ENCODE peak calls at places on chromosomes 3 and 15, in ten cellular contexts. M is foreskin fibroblast, Q is AG04449, S is GM23338, E is colonic mucosa, Y is bronchial epithelial cell, X is tibial artery, L is GM12878, T is mammary epithelial cell, K is IMR-90. D is an unnamed sample.

GRCh38 chr3:170196833-170197232 is 15.3 kb upstream of the PHC3 start:
- DNase-seq in M (no peak), Q (no peak), S (peak), E (no peak), Y (peak), X (no peak), L (no peak), T (peak), K (peak), D (no peak)

GRCh38 chr3:187342255-187342654 is 25.9 kb upstream of the RTP4 start:
- DNase-seq in M (no peak), Q (no peak), S (no peak), E (no peak), Y (no peak), X (no peak), L (no peak), T (no peak), K (no peak), D (no peak)

GRCh38 chr3:59567656-59568055 is 517.8 kb upstream of the CFAP20DC start:
- DNase-seq in M (no peak), Q (no peak), S (no peak), E (no peak), Y (peak), X (no peak), L (no peak), T (no peak), K (no peak), D (no peak)

GRCh38 chr15:59158701-59159034 is 48.0 kb upstream of the LDHAL6B start:
- DNase-seq in M (no peak), Q (no peak), S (no peak), E (no peak), Y (no peak), X (no peak), L (no peak), T (no peak), K (no peak), D (no peak)

GRCh38 chr3:150681037-150681436 is 22.7 kb downstream of the ERICH6 start:
- DNase-seq in M (no peak), Q (no peak), S (no peak), E (no peak), Y (no peak), X (no peak), L (peak), T (no peak), K (no peak), D (no peak)

GRCh38 chr15:101070502-101071273 is 151.5 kb downstream of the LRRK1 start:
- DNase-seq in M (peak), Q (peak), S (peak), E (no peak), Y (peak), X (no peak), L (no peak), T (peak), K (peak), D (peak)

GRCh38 chr3:32951410-32951811 is at the start of gene CCR4:
- DNase-seq in M (no peak), Q (no peak), S (no peak), E (no peak), Y (no peak), X (no peak), L (no peak), T (no peak), K (no peak), D (no peak)

GRCh38 chr15:64205202-64205601 is 42.4 kb upstream of the PPIB start:
- DNase-seq in M (no peak), Q (no peak), S (no peak), E (no peak), Y (no peak), X (no peak), L (no peak), T (no peak), K (no peak), D (no peak)

GRCh38 chr15:43433160-43433559 is 59.8 kb downstream of the TP53BP1 start:
- DNase-seq in M (no peak), Q (peak), S (no peak), E (no peak), Y (no peak), X (no peak), L (no peak), T (no peak), K (peak), D (peak)

GRCh38 chr15:31346367-31347066 is 19.9 kb downstream of the KLF13 start:
- DNase-seq in M (no peak), Q (no peak), S (no peak), E (no peak), Y (no peak), X (no peak), L (no peak), T (no peak), K (no peak), D (no peak)

GRCh38 chr15:77797270-77797669 is 164.6 kb upstream of the LINGO1 start:
- DNase-seq in M (no peak), Q (no peak), S (no peak), E (no peak), Y (no peak), X (no peak), L (peak), T (no peak), K (no peak), D (no peak)

GRCh38 chr3:11536936-11537612 is 106.6 kb downstream of the VGLL4 start:
- DNase-seq in M (no peak), Q (no peak), S (no peak), E (no peak), Y (no peak), X (no peak), L (no peak), T (no peak), K (no peak), D (no peak)

GRCh38 chr3:167814441-167814951 is 79.0 kb downstream of the SERPINI1 start:
- DNase-seq in M (no peak), Q (no peak), S (no peak), E (no peak), Y (no peak), X (no peak), L (no peak), T (no peak), K (peak), D (peak)

GRCh38 chr15:39579487-39580116 is 1.3 kb upstream of the THBS1 start:
- DNase-seq in M (peak), Q (peak), S (peak), E (no peak), Y (peak), X (peak), L (no peak), T (peak), K (peak), D (peak)

GRCh38 chr15:73936181-73936580 is 9.9 kb downstream of the LOXL1 start:
- DNase-seq in M (no peak), Q (no peak), S (peak), E (no peak), Y (peak), X (peak), L (no peak), T (peak), K (peak), D (no peak)

DNA sequence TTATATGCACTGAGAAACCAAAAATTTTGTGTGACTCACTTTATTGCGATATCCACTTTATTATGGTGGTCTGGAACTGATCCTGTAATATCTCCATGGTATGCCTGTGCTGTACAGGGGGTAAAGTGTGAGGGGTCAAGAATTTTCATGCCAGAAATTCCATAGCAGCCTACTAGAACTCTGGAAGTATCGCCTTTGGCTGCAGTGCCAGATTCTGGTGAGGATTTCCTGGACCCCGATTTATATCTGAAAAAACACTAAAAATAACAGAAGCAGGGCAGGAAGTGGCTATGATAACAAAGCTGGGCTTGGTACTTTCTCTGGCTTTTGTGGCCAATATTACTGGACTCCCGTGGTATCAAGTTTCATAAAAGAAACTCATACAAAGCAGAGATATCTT is 36.4 kb downstream of the CCDC80 start:
- DNase-seq in M (peak), Q (peak), S (no peak), E (no peak), Y (no peak), X (no peak), L (no peak), T (no peak), K (peak), D (peak)
- H3K4me3 ChIP-seq in M (no peak), Q (no peak), S (no peak), E (no peak), Y (no peak), X (no peak), L (no peak), T (no peak), K (no peak), D (no peak)

GRCh38 chr15:60328852-60329443 is 68.8 kb downstream of the ANXA2 start:
- DNase-seq in M (no peak), Q (no peak), S (peak), E (no peak), Y (no peak), X (no peak), L (no peak), T (no peak), K (peak), D (no peak)
- TF ChIP-seq CTCF in M (peak), Q (peak), S (peak), E (peak), Y (peak), X (peak), L (peak), T (peak), K (peak), D (peak)

GRCh38 chr3:41612853-41613252 is 349.1 kb downstream of the ULK4 start:
- DNase-seq in M (no peak), Q (no peak), S (no peak), E (no peak), Y (no peak), X (no peak), L (no peak), T (no peak), K (no peak), D (no peak)

DNA sequence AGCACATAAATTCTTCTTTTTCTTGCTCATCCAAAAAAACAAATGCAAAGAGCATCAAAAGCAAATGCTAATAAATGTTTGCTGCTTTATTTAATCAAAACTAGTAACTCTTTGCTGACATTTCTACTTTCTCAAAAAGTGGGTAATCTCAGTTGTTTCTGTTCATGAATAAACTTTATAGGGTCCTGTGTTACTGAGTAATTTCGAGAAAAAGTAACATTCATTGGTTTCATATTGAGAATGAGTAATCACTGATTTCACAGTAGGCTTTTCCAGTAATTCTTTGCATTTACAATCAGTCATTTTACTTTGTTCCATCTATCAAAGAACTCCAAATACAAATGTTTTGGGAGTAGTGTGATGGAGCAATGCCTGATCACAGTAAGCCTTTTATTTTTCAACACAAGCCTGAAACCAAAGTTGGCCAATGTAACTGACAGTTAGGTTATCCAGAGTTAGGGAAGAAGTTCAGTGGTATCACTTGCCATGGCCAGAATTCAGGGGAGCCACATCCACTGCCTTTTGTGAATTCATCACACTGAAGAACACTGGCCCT is 353.6 kb downstream of the ULK4 start:
- DNase-seq in M (no peak), Q (no peak), S (no peak), E (no peak), Y (no peak), X (no peak), L (no peak), T (no peak), K (no peak), D (no peak)
- H3K4me3 ChIP-seq in M (no peak), Q (no peak), S (no peak), E (no peak), Y (no peak), X (no peak), L (no peak), T (no peak), K (no peak), D (no peak)

GRCh38 chr3:38153221-38153620 is 12.1 kb upstream of the OXSR1 start:
- DNase-seq in M (no peak), Q (no peak), S (no peak), E (no peak), Y (no peak), X (no peak), L (no peak), T (no peak), K (no peak), D (no peak)

GRCh38 chr3:38151667-38152265 is 13.3 kb downstream of the MYD88 start:
- DNase-seq in M (no peak), Q (no peak), S (no peak), E (no peak), Y (peak), X (no peak), L (no peak), T (peak), K (no peak), D (no peak)

GRCh38 chr3:38149701-38150100 is 11.2 kb downstream of the MYD88 start:
- DNase-seq in M (no peak), Q (no peak), S (no peak), E (no peak), Y (no peak), X (no peak), L (no peak), T (no peak), K (no peak), D (no peak)

GRCh38 chr3:38152660-38153059 is 12.7 kb upstream of the OXSR1 start:
- DNase-seq in M (no peak), Q (no peak), S (no peak), E (no peak), Y (no peak), X (no peak), L (no peak), T (no peak), K (no peak), D (no peak)

GRCh38 chr3:38150780-38151528 is 12.5 kb downstream of the MYD88 start:
- DNase-seq in M (no peak), Q (no peak), S (peak), E (no peak), Y (no peak), X (no peak), L (no peak), T (no peak), K (no peak), D (no peak)
- TF ChIP-seq CTCF in M (peak), Q (no peak), S (peak), E (no peak), Y (peak), X (no peak), L (no peak), T (peak), K (no peak), D (no peak)

DNA sequence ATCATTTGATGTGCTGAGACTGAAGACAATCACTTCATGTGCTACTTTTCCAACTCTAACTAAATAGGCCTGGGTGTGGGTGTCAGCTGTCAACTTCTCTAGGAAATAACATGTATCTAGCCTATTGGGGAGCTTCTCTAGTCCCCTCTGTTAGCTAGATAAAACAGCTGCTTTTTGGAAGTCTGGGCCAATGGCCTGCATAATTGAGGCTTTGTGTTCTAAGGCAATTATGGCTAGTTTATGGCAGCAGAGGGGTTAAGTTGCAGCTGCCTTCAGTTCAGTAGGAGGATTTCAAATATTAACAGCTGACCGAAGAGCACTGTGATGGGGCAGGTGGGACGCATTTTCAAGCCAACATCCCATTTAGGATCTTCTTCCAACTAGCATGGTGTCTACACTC is 6.3 kb downstream of the COL8A1 start:
- DNase-seq in M (no peak), Q (no peak), S (no peak), E (no peak), Y (no peak), X (no peak), L (no peak), T (no peak), K (no peak), D (no peak)
- H3K4me3 ChIP-seq in M (no peak), Q (no peak), S (no peak), E (no peak), Y (no peak), X (peak), L (no peak), T (no peak), K (no peak), D (no peak)

GRCh38 chr3:13136426-13136825 is 63.2 kb upstream of the IQSEC1 start:
- DNase-seq in M (no peak), Q (no peak), S (no peak), E (no peak), Y (no peak), X (peak), L (no peak), T (no peak), K (no peak), D (no peak)
- TF ChIP-seq CTCF in M (no peak), Q (no peak), S (no peak), E (no peak), Y (no peak), X (no peak), L (no peak), T (no peak), K (no peak), D (no peak)

GRCh38 chr15:67809441-67809840 is 15.9 kb upstream of the SKOR1 start:
- DNase-seq in M (no peak), Q (no peak), S (no peak), E (no peak), Y (no peak), X (no peak), L (no peak), T (no peak), K (no peak), D (no peak)

GRCh38 chr15:67815036-67815592 is 10.2 kb upstream of the SKOR1 start:
- DNase-seq in M (no peak), Q (no peak), S (no peak), E (no peak), Y (no peak), X (no peak), L (no peak), T (no peak), K (no peak), D (no peak)

GRCh38 chr15:67809866-67810265 is 15.4 kb upstream of the SKOR1 start:
- DNase-seq in M (no peak), Q (no peak), S (no peak), E (no peak), Y (no peak), X (no peak), L (no peak), T (no peak), K (no peak), D (no peak)

GRCh38 chr15:67813104-67813634 is 12.1 kb upstream of the SKOR1 start:
- DNase-seq in M (no peak), Q (no peak), S (no peak), E (no peak), Y (no peak), X (no peak), L (no peak), T (no peak), K (no peak), D (no peak)

DNA sequence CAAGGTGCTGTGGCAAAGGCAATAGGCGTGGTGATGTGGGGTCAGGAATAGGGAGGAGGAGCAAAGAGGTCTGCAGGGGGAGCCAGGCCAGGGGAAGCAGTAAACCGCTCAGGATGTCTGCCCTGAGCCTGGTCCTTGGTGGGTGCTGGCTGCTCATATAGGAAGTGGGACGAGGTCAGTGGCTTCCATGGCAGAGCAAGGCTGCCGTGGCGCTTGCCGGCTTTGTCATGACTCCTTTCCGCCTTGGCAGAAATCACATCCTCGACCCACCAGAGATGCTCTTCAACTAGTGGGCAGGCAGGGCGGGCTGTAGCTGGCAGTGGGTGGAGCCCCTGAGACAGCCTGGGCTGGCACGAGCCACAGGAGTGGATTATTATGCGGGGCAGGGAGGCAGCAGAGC is 13.1 kb upstream of the SKOR1 start:
- DNase-seq in M (no peak), Q (no peak), S (peak), E (no peak), Y (no peak), X (no peak), L (no peak), T (no peak), K (no peak), D (no peak)
- H3K4me3 ChIP-seq in M (no peak), Q (no peak), S (no peak), E (no peak), Y (no peak), X (no peak), L (no peak), T (no peak), K (no peak), D (no peak)

GRCh38 chr3:26114851-26115250 is 325.0 kb downstream of the OXSM start:
- DNase-seq in M (no peak), Q (no peak), S (no peak), E (no peak), Y (no peak), X (no peak), L (no peak), T (no peak), K (no peak), D (no peak)

GRCh38 chr3:26118165-26118564 is 328.3 kb downstream of the OXSM start:
- DNase-seq in M (no peak), Q (no peak), S (peak), E (no peak), Y (no peak), X (no peak), L (no peak), T (no peak), K (no peak), D (no peak)
- TF ChIP-seq CTCF in M (no peak), Q (no peak), S (peak), E (no peak), Y (no peak), X (no peak), L (peak), T (no peak), K (no peak), D (no peak)

GRCh38 chr3:142576792-142577191 is 1.7 kb downstream of the ATR start:
- DNase-seq in M (no peak), Q (no peak), S (no peak), E (no peak), Y (no peak), X (no peak), L (no peak), T (no peak), K (no peak), D (no peak)
- H3K4me3 ChIP-seq in M (no peak), Q (no peak), S (peak), E (no peak), Y (no peak), X (no peak), L (peak), T (no peak), K (no peak), D (no peak)